ENCODE peak calls at places on chromosomes 1 and 21, in six cellular contexts. E is Panc1, G is heart left ventricle, L is HFF-Myc, W is WERI-Rb-1, T is psoas muscle. Q is an unnamed sample.

GRCh38 chr1:26789953-26790352 is 2.2 kb downstream of the PIGV start:
- DNase-seq in G (no peak), L (no peak), W (no peak), T (no peak), E (no peak), Q (no peak)

GRCh38 chr1:229167356-229167755 is 103.6 kb upstream of the RAB4A start:
- DNase-seq in T (no peak), W (no peak), L (no peak), G (no peak), E (no peak), Q (no peak)

GRCh38 chr1:181251713-181252075 is 163.2 kb downstream of the IER5 start:
- DNase-seq in L (no peak), W (no peak), T (no peak), G (no peak), E (no peak), Q (no peak)

GRCh38 chr1:59128784-59129227 is 168.1 kb upstream of the FGGY start:
- DNase-seq in E (no peak), W (no peak), T (no peak), G (no peak), L (no peak), Q (peak)

GRCh38 chr1:205656236-205656635 is 24.1 kb downstream of the SLC45A3 start:
- DNase-seq in W (no peak), L (no peak), T (no peak), G (no peak), E (no peak), Q (no peak)

GRCh38 chr1:167517535-167518330 is 596 bp downstream of the CD247 start:
- DNase-seq in L (no peak), E (no peak), T (peak), G (no peak), W (no peak), Q (no peak)

GRCh38 chr1:177171536-177172123 is 872 bp downstream of the BRINP2 start:
- DNase-seq in W (no peak), G (no peak), L (no peak), T (no peak), E (no peak), Q (no peak)

GRCh38 chr1:66266350-66266749 is 267.6 kb upstream of the SGIP1 start:
- DNase-seq in G (no peak), L (no peak), W (no peak), T (no peak), E (no peak), Q (no peak)

GRCh38 chr1:52237430-52237829 is 95.5 kb downstream of the ZFYVE9 start:
- DNase-seq in L (peak), W (peak), G (no peak), E (no peak), T (no peak), Q (peak)

GRCh38 chr1:54107131-54107530 is 45.7 kb downstream of the CDCP2 start:
- DNase-seq in G (no peak), L (no peak), W (no peak), T (no peak), E (no peak), Q (no peak)

GRCh38 chr1:223776075-223776814 is 63.9 kb downstream of the CAPN2 start:
- DNase-seq in L (peak), W (no peak), G (no peak), T (no peak), E (peak), Q (peak)

GRCh38 chr1:155979525-155980343 is 1.4 kb upstream of the ARHGEF2 start:
- DNase-seq in L (no peak), W (no peak), T (no peak), G (peak), E (no peak), Q (no peak)

GRCh38 chr1:155984341-155984740 is 6.0 kb upstream of the ARHGEF2 start:
- DNase-seq in T (no peak), E (no peak), L (no peak), G (no peak), W (no peak), Q (no peak)

GRCh38 chr1:155982106-155982505 is 3.8 kb upstream of the ARHGEF2 start:
- DNase-seq in T (no peak), G (no peak), W (no peak), L (no peak), E (no peak), Q (no peak)

GRCh38 chr1:155981266-155982088 is 3.1 kb upstream of the ARHGEF2 start:
- DNase-seq in L (no peak), G (no peak), T (peak), E (no peak), W (peak), Q (peak)

GRCh38 chr1:155983191-155984023 is 5.1 kb upstream of the ARHGEF2 start:
- DNase-seq in T (peak), G (peak), E (peak), W (peak), L (peak), Q (peak)
- TF ChIP-seq CTCF in T (no peak), G (no peak), E (no peak), W (peak), L (no peak), Q (peak)

GRCh38 chr1:20663365-20663764 is 2.2 kb upstream of the DDOST start:
- DNase-seq in E (no peak), G (no peak), T (no peak), W (no peak), L (no peak), Q (no peak)

GRCh38 chr1:20660363-20661234 is 570 bp downstream of the DDOST start:
- DNase-seq in E (no peak), T (no peak), G (no peak), L (no peak), W (no peak), Q (no peak)

GRCh38 chr1:20663969-20664715 is 3.0 kb upstream of the DDOST start:
- DNase-seq in T (no peak), G (no peak), E (no peak), W (no peak), L (no peak), Q (no peak)

GRCh38 chr1:20662110-20662475 is 924 bp upstream of the DDOST start:
- DNase-seq in E (no peak), G (no peak), W (no peak), T (no peak), L (no peak), Q (no peak)

DNA sequence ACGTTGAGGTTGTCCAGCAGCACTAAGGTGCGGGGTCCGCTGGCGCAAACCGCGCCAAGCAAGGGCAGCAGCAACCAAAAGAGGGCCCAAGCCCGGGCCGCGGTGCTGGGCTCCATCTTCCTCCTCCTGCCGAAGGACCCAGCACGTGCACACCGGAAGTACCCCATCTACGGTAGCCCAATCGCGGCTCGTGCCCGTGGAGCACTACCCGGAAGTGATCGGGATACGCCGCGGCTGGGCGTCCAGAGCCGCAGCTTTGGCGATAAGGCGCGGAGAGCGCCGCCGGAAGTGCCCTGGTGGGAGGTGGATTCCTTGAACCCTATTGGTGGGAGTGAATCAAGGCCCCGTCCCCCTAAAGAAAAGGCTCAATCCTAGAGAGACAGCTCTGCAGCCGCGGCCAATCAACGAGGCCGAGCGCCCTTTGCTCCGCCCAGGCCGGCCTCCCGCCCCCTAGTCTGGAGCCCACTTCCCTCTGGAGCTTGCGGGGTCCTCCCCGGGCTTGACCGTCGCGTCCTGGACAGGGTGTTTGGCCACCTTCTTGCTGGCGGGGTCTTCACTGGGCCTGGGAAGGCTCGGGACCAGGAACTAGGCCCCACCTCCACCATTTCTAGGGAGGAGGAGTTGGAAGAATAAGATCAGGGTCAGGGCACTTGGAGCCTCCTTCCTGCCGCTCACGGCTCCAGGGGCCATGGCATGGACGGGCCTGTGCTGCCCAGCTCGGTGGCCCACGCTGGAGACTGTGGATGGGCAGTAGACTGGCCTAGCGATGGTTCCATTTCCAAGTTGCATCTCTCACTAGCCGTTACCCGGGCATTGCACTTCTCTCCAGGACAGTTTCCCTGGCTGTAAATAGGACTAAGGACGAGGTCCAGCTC is at the start of gene DDOST:
- DNase-seq in G (peak), W (peak), T (peak), E (peak), L (peak), Q (peak)
- TF ChIP-seq CTCF in G (peak), W (peak), T (peak), E (peak), L (peak), Q (peak)

DNA sequence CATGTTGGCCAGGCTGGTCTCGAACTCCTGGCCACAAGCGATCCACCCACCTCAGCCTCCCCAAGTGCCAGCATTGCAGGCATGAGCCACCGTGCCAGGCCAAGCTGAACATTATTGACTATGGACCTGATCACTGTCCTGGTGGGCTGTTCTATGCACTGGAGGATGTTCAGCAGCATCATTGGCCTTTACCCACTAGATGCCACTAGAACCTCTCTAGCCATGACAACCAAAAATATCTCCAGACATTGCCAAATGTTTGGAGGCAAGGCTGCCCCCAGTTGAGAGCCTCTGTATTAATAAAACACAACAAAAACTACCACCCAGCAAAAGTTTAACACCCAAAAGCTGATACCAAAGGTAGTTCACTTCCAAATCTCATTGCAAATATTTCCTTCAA is 110.8 kb upstream of the SOD1 start:
- DNase-seq in G (no peak), E (no peak), W (no peak), L (no peak), T (no peak), Q (no peak)
- TF ChIP-seq CTCF in G (no peak), E (no peak), W (no peak), L (no peak), T (no peak), Q (no peak)

GRCh38 chr1:89953072-89953626 is 41.8 kb upstream of the ZNF326 start:
- DNase-seq in G (peak), L (peak), T (no peak), E (peak), W (peak), Q (peak)
- TF ChIP-seq CTCF in G (peak), L (peak), T (peak), E (peak), W (peak), Q (no peak)

DNA sequence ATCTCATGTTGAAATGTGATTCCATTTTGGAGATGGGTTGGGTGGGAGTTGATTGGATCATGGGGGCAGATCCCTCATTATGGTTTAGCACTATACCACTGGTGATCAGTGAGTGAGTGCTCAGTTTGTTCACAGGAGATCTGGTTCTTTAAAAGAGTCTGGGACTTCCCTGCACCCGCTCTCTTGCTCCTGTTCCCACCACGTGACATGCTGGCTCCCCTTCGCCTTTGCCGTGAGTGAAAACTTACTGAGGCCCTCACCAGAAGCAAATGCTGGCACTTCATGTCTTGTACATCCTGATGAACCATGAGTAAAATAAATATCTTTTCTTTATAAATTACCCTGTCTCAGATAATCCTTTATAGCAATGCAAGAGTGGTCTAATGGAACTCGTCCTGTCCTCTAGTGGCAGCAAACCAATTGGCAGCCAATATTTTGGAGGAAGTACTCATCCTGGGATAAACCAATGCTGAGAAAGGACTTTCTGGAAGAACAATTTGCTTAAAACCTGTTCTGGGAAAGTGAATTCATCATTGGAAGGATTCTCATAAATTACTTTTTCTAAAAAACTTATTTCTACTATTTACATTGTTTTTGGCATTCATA is 27.8 kb upstream of the CYP4A11 start:
- DNase-seq in W (no peak), G (no peak), L (no peak), E (no peak), T (no peak), Q (no peak)
- TF ChIP-seq CTCF in W (peak), G (no peak), L (no peak), E (peak), T (no peak), Q (no peak)

GRCh38 chr1:22641247-22641646 is 2.2 kb upstream of the C1QC start:
- DNase-seq in G (no peak), E (no peak), T (no peak), W (no peak), L (no peak), Q (no peak)

GRCh38 chr1:22638476-22639234 is 2.2 kb downstream of the C1QA start:
- DNase-seq in T (no peak), W (no peak), E (no peak), G (no peak), L (no peak), Q (no peak)

GRCh38 chr1:22637952-22638445 is 1.6 kb downstream of the C1QA start:
- DNase-seq in W (no peak), T (no peak), E (no peak), G (no peak), L (no peak), Q (no peak)

GRCh38 chr1:22636927-22637326 is 499 bp downstream of the C1QA start:
- DNase-seq in E (no peak), L (no peak), T (no peak), W (peak), G (no peak), Q (no peak)

GRCh38 chr1:22639286-22639685 is 2.9 kb downstream of the C1QA start:
- DNase-seq in W (peak), L (peak), E (no peak), G (no peak), T (no peak), Q (peak)
- TF ChIP-seq CTCF in W (peak), L (peak), E (peak), G (no peak), T (no peak), Q (no peak)

GRCh38 chr1:88549536-88549935 is 134.5 kb upstream of the PKN2 start:
- DNase-seq in E (no peak), T (no peak), L (no peak), G (no peak), W (no peak), Q (no peak)
- TF ChIP-seq CTCF in E (peak), T (peak), L (no peak), G (no peak), W (peak), Q (no peak)

GRCh38 chr21:42258885-42259407 is 40.0 kb downstream of the ABCG1 start:
- DNase-seq in T (no peak), L (no peak), E (no peak), W (no peak), G (peak), Q (no peak)
- TF ChIP-seq CTCF in T (no peak), L (no peak), E (no peak), W (no peak), G (no peak), Q (no peak)

Q was measured in AG09309.